ENCODE peak calls at places on chromosomes 5 and 9, in four cellular contexts. T, A, V and N are unnamed samples.

GRCh38 chr5:111694183-111694582 is 62.8 kb downstream of the NREP start:
- DNase-seq in V (no peak), A (no peak), T (no peak), N (no peak)

GRCh38 chr5:68027519-68027918 is 188.0 kb upstream of the PIK3R1 start:
- DNase-seq in A (no peak), T (no peak), V (no peak), N (no peak)

GRCh38 chr5:160556886-160557285 is 135.2 kb downstream of the PTTG1 start:
- DNase-seq in A (no peak), T (no peak), V (no peak), N (no peak)

GRCh38 chr5:65327582-65327981 is 154.1 kb downstream of the ADAMTS6 start:
- DNase-seq in A (peak), V (no peak), T (no peak), N (no peak)

GRCh38 chr5:148230240-148230639 is 8.1 kb upstream of the MARCOL start:
- DNase-seq in V (no peak), A (no peak), T (no peak), N (no peak)

GRCh38 chr9:13139641-13140171 is 139.8 kb downstream of the MPDZ start:
- DNase-seq in A (peak), V (no peak), T (no peak), N (no peak)

GRCh38 chr9:76451234-76451633 is 7.7 kb upstream of the GCNT1 start:
- DNase-seq in T (no peak), A (no peak), V (no peak), N (no peak)

GRCh38 chr5:180628827-180629702 is 20.3 kb downstream of the FLT4 start:
- DNase-seq in A (no peak), T (no peak), V (no peak), N (no peak)

GRCh38 chr5:169404223-169404622 is 103.3 kb upstream of the SLIT3 start:
- DNase-seq in T (no peak), A (no peak), V (no peak), N (no peak)

GRCh38 chr9:92600742-92601261 is 65.0 kb upstream of the ECM2 start:
- DNase-seq in T (no peak), V (no peak), A (no peak), N (no peak)

GRCh38 chr5:10649518-10650410 is 85.9 kb downstream of the ANKRD33B start:
- DNase-seq in A (no peak), T (no peak), V (no peak), N (no peak)

GRCh38 chr9:138053321-138053868 is 175.8 kb downstream of the CACNA1B start:
- DNase-seq in A (no peak), V (no peak), T (no peak), N (peak)

GRCh38 chr5:101977729-101978345 is 318.2 kb downstream of the SLCO4C1 start:
- DNase-seq in T (peak), V (no peak), A (peak), N (peak)

GRCh38 chr5:170284231-170284630 is 13.3 kb downstream of the LCP2 start:
- DNase-seq in A (no peak), V (no peak), T (no peak), N (no peak)

GRCh38 chr5:171644536-171644935 is 141.1 kb upstream of the SMIM23 start:
- DNase-seq in V (no peak), A (no peak), T (no peak), N (no peak)

GRCh38 chr9:96342553-96343245 is 40.7 kb upstream of the HSD17B3 start:
- DNase-seq in T (no peak), A (no peak), V (no peak), N (no peak)

GRCh38 chr9:4663956-4664355 is 1.9 kb downstream of the PLPP6 start:
- DNase-seq in A (no peak), V (no peak), T (no peak), N (no peak)

GRCh38 chr9:109497193-109498165 is 628 bp downstream of the PTPN3 start:
- DNase-seq in V (no peak), T (peak), A (no peak), N (no peak)

GRCh38 chr9:114392749-114393112 is 4.9 kb upstream of the AKNA start:
- DNase-seq in V (no peak), T (no peak), A (no peak), N (peak)

GRCh38 chr5:107272954-107273353 is 397.8 kb downstream of the EFNA5 start:
- DNase-seq in T (no peak), A (no peak), V (no peak), N (no peak)

GRCh38 chr5:91010090-91010489 is 373.0 kb downstream of the ARRDC3 start:
- DNase-seq in A (no peak), V (no peak), T (no peak), N (no peak)

DNA sequence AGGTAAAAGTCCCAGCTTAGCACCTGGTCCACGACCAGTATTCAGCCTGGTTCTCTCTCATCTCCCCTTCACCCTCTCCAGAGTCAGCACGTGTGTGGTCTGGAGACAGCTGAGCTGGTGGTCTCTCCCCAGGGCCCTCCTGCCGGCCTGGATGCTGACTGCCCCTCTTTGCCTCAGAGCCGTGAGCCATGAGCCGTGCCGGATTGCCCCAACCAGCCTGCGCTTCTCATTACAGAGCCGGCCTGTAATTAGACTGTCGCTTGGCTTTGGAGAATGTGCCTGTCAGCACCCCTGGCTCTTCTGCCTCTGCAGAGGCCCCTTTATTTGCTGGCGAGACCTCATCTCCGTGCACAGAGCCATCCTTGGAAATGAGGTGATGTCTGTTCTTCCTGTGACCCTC is 118.7 kb upstream of the BOD1 start:
- DNase-seq in A (no peak), V (no peak), T (no peak), N (no peak)
- TF ChIP-seq CEBPB in A (no peak), V (no peak), T (no peak), N (no peak)

GRCh38 chr9:130042931-130043653 is at the start of gene FNBP1:
- DNase-seq in T (peak), V (peak), A (peak), N (peak)
- TF ChIP-seq RNF2 in T (no peak), V (no peak), A (no peak), N (no peak)

GRCh38 chr9:89359636-89360315 is 41.5 kb downstream of the SECISBP2 start:
- DNase-seq in A (no peak), V (no peak), T (no peak), N (no peak)

GRCh38 chr9:89358376-89358775 is 40.1 kb downstream of the SECISBP2 start:
- DNase-seq in T (no peak), V (no peak), A (no peak), N (no peak)

GRCh38 chr9:89357331-89358197 is 39.3 kb downstream of the SECISBP2 start:
- DNase-seq in A (peak), T (no peak), V (no peak), N (no peak)

GRCh38 chr9:89360465-89360864 is 42.2 kb downstream of the SECISBP2 start:
- DNase-seq in T (no peak), V (no peak), A (no peak), N (no peak)

GRCh38 chr9:89359018-89359417 is 40.7 kb downstream of the SECISBP2 start:
- DNase-seq in A (no peak), T (no peak), V (no peak), N (no peak)
- TF ChIP-seq CEBPB in A (no peak), T (no peak), V (no peak), N (no peak)

DNA sequence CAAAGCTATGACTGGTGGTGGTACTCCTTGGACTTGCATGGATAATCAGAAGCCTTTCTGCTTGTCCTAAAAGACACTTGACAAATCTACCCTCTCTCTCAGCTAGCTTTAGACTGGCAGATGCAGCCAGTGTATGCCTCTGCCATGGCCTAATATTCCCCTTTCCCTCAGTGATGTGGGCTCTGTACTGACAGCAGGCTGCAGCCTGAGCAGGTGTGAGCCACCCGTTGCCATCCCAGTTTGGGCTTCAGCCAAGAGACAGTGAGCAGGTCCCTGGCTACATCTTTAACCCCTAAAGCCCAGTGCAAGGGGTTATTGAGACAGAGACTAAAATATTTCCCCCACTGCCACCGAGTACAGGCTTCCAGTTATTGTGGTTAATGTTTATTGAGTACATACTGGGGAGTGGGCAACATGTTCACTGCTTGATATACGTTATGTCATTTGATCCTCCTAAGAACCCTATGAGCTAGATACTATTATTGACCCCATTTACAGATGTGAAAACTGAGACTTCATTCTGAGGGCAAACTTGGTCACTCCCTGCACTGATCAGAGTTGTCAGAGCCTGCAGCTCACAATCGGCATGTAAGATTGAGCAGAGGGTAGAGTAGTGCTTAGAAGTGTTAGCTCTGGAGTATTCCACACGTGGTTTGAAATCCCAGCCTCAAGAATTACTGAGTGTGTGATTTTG is 254.2 kb downstream of the ARHGAP26 start:
- DNase-seq in V (no peak), T (no peak), A (no peak), N (no peak)
- TF ChIP-seq RNF2 in V (no peak), T (no peak), A (no peak), N (no peak)

GRCh38 chr5:44870430-44870829 is 61.7 kb downstream of the MRPS30 start:
- DNase-seq in V (no peak), A (no peak), T (no peak), N (no peak)

GRCh38 chr5:44871401-44871800 is 62.7 kb downstream of the MRPS30 start:
- DNase-seq in V (no peak), A (no peak), T (no peak), N (no peak)

GRCh38 chr5:44881266-44881665 is 72.5 kb downstream of the MRPS30 start:
- DNase-seq in T (no peak), V (no peak), A (no peak), N (no peak)

GRCh38 chr5:44875661-44876250 is 67.0 kb downstream of the MRPS30 start:
- DNase-seq in V (no peak), T (peak), A (peak), N (no peak)
- TF ChIP-seq CEBPB in V (no peak), T (no peak), A (no peak), N (no peak)

GRCh38 chr5:81359108-81359507 is 34.8 kb downstream of the ACOT12 start:
- DNase-seq in V (no peak), T (no peak), A (no peak), N (no peak)
- TF ChIP-seq RNF2 in V (no peak), T (no peak), A (no peak), N (no peak)